ENCODE peak calls at places on chromosome 15, in four cellular contexts. V, W, D and U are unnamed samples.

GRCh38 chr15:33584797-33585196 is 274.0 kb downstream of the RYR3 start:
- DNase-seq in V (no peak), W (no peak), D (no peak), U (peak)

GRCh38 chr15:71333839-71334238 is 218.6 kb downstream of the THSD4 start:
- DNase-seq in V (no peak), W (no peak), D (no peak), U (no peak)

GRCh38 chr15:79170256-79170664 is 79.7 kb upstream of the RASGRF1 start:
- DNase-seq in V (peak), W (no peak), D (no peak), U (no peak)

GRCh38 chr15:70142322-70143191 is 44.8 kb upstream of the TLE3 start:
- DNase-seq in V (peak), W (no peak), D (no peak), U (peak)

GRCh38 chr15:36818260-36818659 is 238.8 kb downstream of the CDIN1 start:
- DNase-seq in V (no peak), W (no peak), D (no peak), U (no peak)

GRCh38 chr15:63238796-63239195 is 38.6 kb upstream of the APH1B start:
- DNase-seq in V (no peak), W (no peak), D (no peak), U (no peak)

GRCh38 chr15:76866716-76867321 is 38.3 kb downstream of the SCAPER start:
- DNase-seq in V (no peak), W (peak), D (no peak), U (no peak)

GRCh38 chr15:25770618-25771369 is 92.3 kb downstream of the ATP10A start:
- DNase-seq in V (no peak), W (no peak), D (no peak), U (no peak)

GRCh38 chr15:53453253-53454105 is 306.0 kb downstream of the WDR72 start:
- DNase-seq in V (no peak), W (no peak), D (no peak), U (no peak)

GRCh38 chr15:70258369-70259029 is 160.8 kb upstream of the TLE3 start:
- DNase-seq in V (peak), W (no peak), D (peak), U (no peak)

GRCh38 chr15:72272213-72272996 is at the start of gene PARP6:
- DNase-seq in V (peak), W (peak), D (peak), U (peak)

GRCh38 chr15:90870354-90871096 is 2.1 kb downstream of the FURIN start:
- DNase-seq in V (no peak), W (no peak), D (no peak), U (no peak)

GRCh38 chr15:38671675-38672141 is 107.1 kb upstream of the RASGRP1 start:
- DNase-seq in V (no peak), W (no peak), D (peak), U (no peak)

GRCh38 chr15:79071901-79072300 is 18.7 kb downstream of the RASGRF1 start:
- DNase-seq in V (peak), W (no peak), D (no peak), U (no peak)

GRCh38 chr15:91605576-91605975 is 247.9 kb upstream of the SLCO3A1 start:
- DNase-seq in V (no peak), W (no peak), D (no peak), U (no peak)

GRCh38 chr15:68783226-68784054 is 37.3 kb downstream of the ANP32A start:
- DNase-seq in V (no peak), W (peak), D (peak), U (no peak)

GRCh38 chr15:26981492-26981891 is 10.5 kb downstream of the GABRG3 start:
- DNase-seq in V (no peak), W (no peak), D (no peak), U (no peak)

GRCh38 chr15:95269247-95270155 is 1038.1 kb downstream of the MCTP2 start:
- DNase-seq in V (no peak), W (no peak), D (no peak), U (peak)

GRCh38 chr15:57747206-57747605 is 40.7 kb downstream of the POLR2M start:
- DNase-seq in V (no peak), W (no peak), D (no peak), U (peak)

GRCh38 chr15:89498574-89498906 is 2.2 kb upstream of the RHCG start:
- DNase-seq in V (no peak), W (no peak), D (no peak), U (no peak)

GRCh38 chr15:48625126-48625525 is 20.4 kb downstream of the FBN1 start:
- DNase-seq in V (no peak), W (no peak), D (no peak), U (no peak)

GRCh38 chr15:71093089-71094024 is 21.9 kb upstream of the THSD4 start:
- DNase-seq in V (no peak), W (no peak), D (no peak), U (no peak)

GRCh38 chr15:79969175-79969574 is 1.8 kb downstream of the BCL2A1 start:
- DNase-seq in V (no peak), W (no peak), D (no peak), U (no peak)

GRCh38 chr15:78049691-78050440 is 27.6 kb downstream of the TBC1D2B start:
- DNase-seq in V (no peak), W (no peak), D (peak), U (no peak)

GRCh38 chr15:30038667-30039523 is 43.9 kb upstream of the GOLGA8J start:
- DNase-seq in V (no peak), W (no peak), D (no peak), U (no peak)

GRCh38 chr15:83922895-83923294 is 269.0 kb downstream of the ADAMTSL3 start:
- DNase-seq in V (no peak), W (no peak), D (no peak), U (no peak)

GRCh38 chr15:40439461-40440299 is 1.1 kb upstream of the BAHD1 start:
- DNase-seq in V (peak), W (no peak), D (no peak), U (peak)

GRCh38 chr15:63185206-63185605 is 4.2 kb upstream of the RAB8B start:
- DNase-seq in V (no peak), W (no peak), D (no peak), U (no peak)

GRCh38 chr15:38389924-38390542 is 63.9 kb upstream of the FAM98B start:
- DNase-seq in V (peak), W (peak), D (peak), U (peak)

GRCh38 chr15:31265871-31266711 is 60.5 kb upstream of the KLF13 start:
- DNase-seq in V (peak), W (no peak), D (peak), U (peak)

GRCh38 chr15:82585072-82585471 is 44.8 kb upstream of the RPS17 start:
- DNase-seq in V (no peak), W (no peak), D (no peak), U (no peak)

GRCh38 chr15:66905954-66906353 is 159.4 kb upstream of the SMAD3 start:
- DNase-seq in V (no peak), W (no peak), D (no peak), U (no peak)

GRCh38 chr15:31292391-31293020 is 34.1 kb upstream of the KLF13 start:
- DNase-seq in V (no peak), W (no peak), D (no peak), U (no peak)

GRCh38 chr15:92878593-92879053 is 21.5 kb upstream of the CHD2 start:
- DNase-seq in V (no peak), W (no peak), D (no peak), U (no peak)

GRCh38 chr15:55902975-55903374 is 90.4 kb downstream of the NEDD4 start:
- DNase-seq in V (no peak), W (no peak), D (no peak), U (no peak)

GRCh38 chr15:69089258-69089657 is 71.2 kb upstream of the GLCE start:
- DNase-seq in V (no peak), W (no peak), D (no peak), U (no peak)

GRCh38 chr15:63504979-63505841 is 817 bp downstream of the USP3 start:
- DNase-seq in V (peak), W (peak), D (peak), U (peak)